ENCODE peak calls at places on chromosome 20, in five cellular contexts. One of them, this sample, is unnamed. For H3K4me1, the result is how much of the 10 kb centered on the place peaks cover.

GRCh38 chr20:50918403-50918802 is 12.8 kb downstream of the ADNP start:
- DNase-seq in CD8-positive, alpha-beta memory T cell: no peak
- DNase-seq in testis: no peak
- DNase-seq in esophagus muscularis mucosa: no peak
- DNase-seq in astrocyte: peak
- DNase-seq in this sample: no peak

GRCh38 chr20:31837896-31838397 is 7.5 kb downstream of the FOXS1 start:
- DNase-seq in esophagus muscularis mucosa: no peak
- DNase-seq in CD8-positive, alpha-beta memory T cell: no peak
- DNase-seq in astrocyte: peak
- DNase-seq in testis: no peak
- DNase-seq in this sample: no peak

GRCh38 chr20:47309806-47310426 is 46.6 kb downstream of the ZMYND8 start:
- DNase-seq in astrocyte: no peak
- DNase-seq in testis: peak
- DNase-seq in CD8-positive, alpha-beta memory T cell: no peak
- DNase-seq in esophagus muscularis mucosa: no peak
- DNase-seq in this sample: no peak

GRCh38 chr20:50447102-50447804 is 62.9 kb upstream of the PTPN1 start:
- DNase-seq in esophagus muscularis mucosa: no peak
- DNase-seq in astrocyte: no peak
- DNase-seq in testis: no peak
- DNase-seq in CD8-positive, alpha-beta memory T cell: no peak
- DNase-seq in this sample: no peak

GRCh38 chr20:51497542-51498467 is 44.7 kb downstream of the NFATC2 start:
- DNase-seq in astrocyte: peak
- DNase-seq in CD8-positive, alpha-beta memory T cell: peak
- DNase-seq in esophagus muscularis mucosa: no peak
- DNase-seq in testis: peak
- DNase-seq in this sample: no peak

GRCh38 chr20:47224857-47225256 is 131.6 kb downstream of the ZMYND8 start:
- DNase-seq in esophagus muscularis mucosa: no peak
- DNase-seq in testis: no peak
- DNase-seq in astrocyte: no peak
- DNase-seq in CD8-positive, alpha-beta memory T cell: no peak
- DNase-seq in this sample: no peak

GRCh38 chr20:52312131-52312729 is 120.7 kb upstream of the ZFP64 start:
- DNase-seq in CD8-positive, alpha-beta memory T cell: peak
- DNase-seq in astrocyte: peak
- DNase-seq in testis: peak
- DNase-seq in esophagus muscularis mucosa: no peak
- DNase-seq in this sample: peak

GRCh38 chr20:31933698-31934097 is 18.1 kb downstream of the PDRG1 start:
- DNase-seq in esophagus muscularis mucosa: no peak
- DNase-seq in testis: no peak
- DNase-seq in CD8-positive, alpha-beta memory T cell: no peak
- DNase-seq in astrocyte: no peak
- DNase-seq in this sample: no peak

GRCh38 chr20:15739056-15739455 is 834.2 kb downstream of the KIF16B start:
- DNase-seq in esophagus muscularis mucosa: no peak
- DNase-seq in CD8-positive, alpha-beta memory T cell: no peak
- DNase-seq in astrocyte: no peak
- DNase-seq in testis: no peak
- DNase-seq in this sample: no peak

GRCh38 chr20:46232575-46232974 is 75.7 kb downstream of the CDH22 start:
- DNase-seq in testis: no peak
- DNase-seq in CD8-positive, alpha-beta memory T cell: no peak
- DNase-seq in astrocyte: no peak
- DNase-seq in esophagus muscularis mucosa: no peak
- DNase-seq in this sample: no peak

GRCh38 chr20:56373942-56374341 is 15.2 kb downstream of the FAM210B start:
- DNase-seq in astrocyte: peak
- DNase-seq in CD8-positive, alpha-beta memory T cell: no peak
- DNase-seq in testis: no peak
- DNase-seq in esophagus muscularis mucosa: no peak
- DNase-seq in this sample: no peak

GRCh38 chr20:13799974-13800373 is 15.1 kb downstream of the NDUFAF5 start:
- DNase-seq in esophagus muscularis mucosa: no peak
- DNase-seq in CD8-positive, alpha-beta memory T cell: no peak
- DNase-seq in testis: no peak
- DNase-seq in astrocyte: no peak
- DNase-seq in this sample: no peak

GRCh38 chr20:4335722-4336121 is 320.4 kb upstream of the RNF24 start:
- DNase-seq in astrocyte: no peak
- DNase-seq in testis: no peak
- DNase-seq in esophagus muscularis mucosa: no peak
- DNase-seq in CD8-positive, alpha-beta memory T cell: no peak
- DNase-seq in this sample: no peak

GRCh38 chr20:46176744-46177378 is 58.7 kb downstream of the CD40 start:
- DNase-seq in testis: no peak
- DNase-seq in CD8-positive, alpha-beta memory T cell: no peak
- DNase-seq in esophagus muscularis mucosa: no peak
- DNase-seq in astrocyte: no peak
- DNase-seq in this sample: no peak

GRCh38 chr20:45034436-45034835 is 66.5 kb downstream of the KCNS1 start:
- DNase-seq in testis: no peak
- DNase-seq in esophagus muscularis mucosa: no peak
- DNase-seq in astrocyte: no peak
- DNase-seq in CD8-positive, alpha-beta memory T cell: no peak
- DNase-seq in this sample: no peak

GRCh38 chr20:12383770-12384304 is 466.1 kb downstream of the BTBD3 start:
- DNase-seq in esophagus muscularis mucosa: no peak
- DNase-seq in astrocyte: no peak
- DNase-seq in testis: no peak
- DNase-seq in CD8-positive, alpha-beta memory T cell: no peak
- DNase-seq in this sample: no peak

GRCh38 chr20:12112089-12112474 is 194.4 kb downstream of the BTBD3 start:
- DNase-seq in testis: no peak
- DNase-seq in CD8-positive, alpha-beta memory T cell: no peak
- DNase-seq in esophagus muscularis mucosa: no peak
- DNase-seq in astrocyte: no peak
- DNase-seq in this sample: no peak

GRCh38 chr20:62367136-62367482 is at the start of gene LAMA5:
- DNase-seq in astrocyte: no peak
- DNase-seq in testis: no peak
- DNase-seq in esophagus muscularis mucosa: no peak
- DNase-seq in CD8-positive, alpha-beta memory T cell: no peak
- DNase-seq in this sample: no peak

GRCh38 chr20:45059022-45059728 is 41.8 kb downstream of the KCNS1 start:
- DNase-seq in esophagus muscularis mucosa: no peak
- DNase-seq in astrocyte: peak
- DNase-seq in testis: no peak
- DNase-seq in CD8-positive, alpha-beta memory T cell: no peak
- DNase-seq in this sample: no peak

GRCh38 chr20:49187330-49188100 is 619 bp downstream of the STAU1 start:
- DNase-seq in astrocyte: no peak
- DNase-seq in CD8-positive, alpha-beta memory T cell: peak
- DNase-seq in testis: peak
- DNase-seq in esophagus muscularis mucosa: no peak
- DNase-seq in this sample: peak
- H3K27ac ChIP-seq in astrocyte: peak
- H3K27ac ChIP-seq in CD8-positive, alpha-beta memory T cell: peak
- H3K27ac ChIP-seq in testis: peak
- H3K27ac ChIP-seq in esophagus muscularis mucosa: peak
- H3K27ac ChIP-seq in this sample: peak

GRCh38 chr20:17675519-17676377 is 6.3 kb downstream of the RRBP1 start:
- DNase-seq in CD8-positive, alpha-beta memory T cell: no peak
- DNase-seq in astrocyte: no peak
- DNase-seq in esophagus muscularis mucosa: no peak
- DNase-seq in testis: no peak
- DNase-seq in this sample: no peak
- H3K4me1 ChIP-seq in CD8-positive, alpha-beta memory T cell: under half
- H3K4me1 ChIP-seq in astrocyte: under half
- H3K4me1 ChIP-seq in esophagus muscularis mucosa: half or more
- H3K4me1 ChIP-seq in testis: under half
- H3K4me1 ChIP-seq in this sample: under half

GRCh38 chr20:34884260-34884659 is 7.8 kb downstream of the ACSS2 start:
- DNase-seq in astrocyte: no peak
- DNase-seq in esophagus muscularis mucosa: no peak
- DNase-seq in CD8-positive, alpha-beta memory T cell: no peak
- DNase-seq in testis: no peak
- DNase-seq in this sample: no peak
- H3K27ac ChIP-seq in astrocyte: no peak
- H3K27ac ChIP-seq in esophagus muscularis mucosa: no peak
- H3K27ac ChIP-seq in CD8-positive, alpha-beta memory T cell: no peak
- H3K27ac ChIP-seq in testis: no peak
- H3K27ac ChIP-seq in this sample: no peak

DNA sequence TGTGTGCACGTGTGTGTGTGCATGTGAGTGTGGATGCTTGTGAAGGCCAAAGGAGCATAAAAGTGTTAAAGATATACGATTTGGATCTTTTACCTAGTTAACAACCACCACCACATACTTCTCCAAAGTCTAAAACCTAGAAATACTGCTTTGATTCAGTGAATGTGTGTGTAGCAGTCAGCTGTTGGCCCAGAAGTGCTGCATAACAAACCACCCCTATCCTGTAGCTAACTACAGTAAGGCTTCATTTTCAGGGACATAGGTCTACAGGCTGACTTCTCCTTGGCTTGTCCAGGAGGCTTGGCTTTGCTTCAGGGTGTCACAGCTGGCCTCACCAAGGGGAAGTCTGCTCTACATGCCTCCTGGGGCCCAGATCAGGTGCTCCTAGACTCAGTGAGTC is 2.4 kb upstream of the CST8 start:
- DNase-seq in testis: no peak
- DNase-seq in astrocyte: no peak
- DNase-seq in CD8-positive, alpha-beta memory T cell: no peak
- DNase-seq in esophagus muscularis mucosa: no peak
- DNase-seq in this sample: no peak
- H3K4me1 ChIP-seq in testis: under half
- H3K4me1 ChIP-seq in astrocyte: under half
- H3K4me1 ChIP-seq in CD8-positive, alpha-beta memory T cell: under half
- H3K4me1 ChIP-seq in esophagus muscularis mucosa: under half
- H3K4me1 ChIP-seq in this sample: under half

GRCh38 chr20:38126146-38126912 is 38.7 kb downstream of the TGM2 start:
- DNase-seq in esophagus muscularis mucosa: no peak
- DNase-seq in CD8-positive, alpha-beta memory T cell: no peak
- DNase-seq in astrocyte: no peak
- DNase-seq in testis: no peak
- DNase-seq in this sample: no peak
- H3K27ac ChIP-seq in esophagus muscularis mucosa: peak
- H3K27ac ChIP-seq in CD8-positive, alpha-beta memory T cell: no peak
- H3K27ac ChIP-seq in astrocyte: peak
- H3K27ac ChIP-seq in testis: no peak
- H3K27ac ChIP-seq in this sample: peak

DNA sequence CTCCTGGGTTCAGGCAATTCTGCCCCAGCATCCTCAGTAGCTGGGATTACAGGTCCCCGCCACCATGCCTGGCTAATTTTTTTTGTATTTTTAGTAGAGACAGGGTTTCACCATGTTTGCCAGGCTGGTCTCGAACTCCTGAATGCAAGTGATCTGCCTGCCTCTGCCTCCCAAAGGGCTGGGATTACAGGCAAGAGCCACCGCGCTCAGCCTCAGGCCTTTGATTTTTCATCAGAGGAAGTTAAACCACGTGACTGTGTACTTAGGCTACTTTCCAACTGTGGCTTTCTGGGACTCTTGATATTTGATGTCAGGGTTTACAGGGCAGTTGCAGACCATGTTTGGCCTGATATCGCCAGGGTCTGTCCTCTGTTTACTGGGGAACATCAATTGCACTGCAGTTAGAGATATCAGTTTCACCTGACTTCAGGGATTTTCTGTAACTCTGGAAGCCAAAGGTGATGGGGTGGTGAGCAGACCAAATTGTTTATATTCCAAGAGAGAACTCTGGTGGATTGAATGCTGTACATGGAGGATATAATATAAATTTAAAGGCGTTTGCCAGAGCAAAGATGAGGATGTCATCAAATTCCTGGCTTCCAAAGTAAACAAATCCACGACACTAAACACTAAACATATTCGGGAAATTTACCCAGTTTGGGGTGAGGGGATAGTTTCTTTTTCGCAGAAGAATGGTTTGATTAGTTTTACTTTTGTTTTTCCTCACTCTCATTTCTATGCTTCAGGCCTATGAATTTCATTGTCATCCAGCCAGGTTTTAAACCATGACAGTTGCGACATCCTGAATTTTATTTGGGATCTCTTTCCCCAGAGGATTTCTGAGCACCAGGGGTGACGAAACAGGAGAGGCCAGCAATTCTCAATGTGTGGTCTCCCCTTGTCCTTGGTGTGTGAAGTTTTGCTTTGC is 4.2 kb downstream of the PSMF1 start:
- DNase-seq in astrocyte: peak
- DNase-seq in testis: no peak
- DNase-seq in esophagus muscularis mucosa: no peak
- DNase-seq in CD8-positive, alpha-beta memory T cell: no peak
- DNase-seq in this sample: peak
- H3K4me1 ChIP-seq in astrocyte: under half
- H3K4me1 ChIP-seq in testis: under half
- H3K4me1 ChIP-seq in esophagus muscularis mucosa: half or more
- H3K4me1 ChIP-seq in CD8-positive, alpha-beta memory T cell: under half
- H3K4me1 ChIP-seq in this sample: under half

GRCh38 chr20:48813446-48813747 is 14.4 kb downstream of the PREX1 start:
- DNase-seq in astrocyte: no peak
- DNase-seq in esophagus muscularis mucosa: no peak
- DNase-seq in CD8-positive, alpha-beta memory T cell: no peak
- DNase-seq in testis: no peak
- DNase-seq in this sample: no peak
- H3K27ac ChIP-seq in astrocyte: no peak
- H3K27ac ChIP-seq in esophagus muscularis mucosa: no peak
- H3K27ac ChIP-seq in CD8-positive, alpha-beta memory T cell: no peak
- H3K27ac ChIP-seq in testis: no peak
- H3K27ac ChIP-seq in this sample: no peak